ENCODE peak calls at places on chromosomes 7 and 10, in nine cellular contexts. One of them, this sample, is unnamed.

GRCh38 chr10:125599194-125599593 is 83.8 kb downstream of the TEX36 start:
- DNase-seq in posterior cingulate gyrus: no peak
- DNase-seq in progenitor cell of endocrine pancreas: no peak
- DNase-seq in adipocyte: no peak
- DNase-seq in right atrium auricular region: peak; percentile 28
- DNase-seq in SK-N-SH: peak; percentile 9
- DNase-seq in heart right ventricle: no peak
- DNase-seq in COR-L47: no peak
- DNase-seq in NCI-H1105: no peak
- DNase-seq in this sample: no peak

GRCh38 chr10:78894841-78895195 is 173.9 kb upstream of the ZMIZ1 start:
- DNase-seq in posterior cingulate gyrus: no peak
- DNase-seq in progenitor cell of endocrine pancreas: peak; percentile 4
- DNase-seq in adipocyte: no peak
- DNase-seq in right atrium auricular region: no peak
- DNase-seq in SK-N-SH: no peak
- DNase-seq in heart right ventricle: no peak
- DNase-seq in COR-L47: peak; percentile 7
- DNase-seq in NCI-H1105: no peak
- DNase-seq in this sample: peak; percentile 70

GRCh38 chr7:134197342-134197741 is 70.2 kb downstream of the LRGUK start:
- DNase-seq in posterior cingulate gyrus: no peak
- DNase-seq in progenitor cell of endocrine pancreas: no peak
- DNase-seq in adipocyte: no peak
- DNase-seq in right atrium auricular region: no peak
- DNase-seq in SK-N-SH: no peak
- DNase-seq in heart right ventricle: no peak
- DNase-seq in COR-L47: no peak
- DNase-seq in NCI-H1105: no peak
- DNase-seq in this sample: no peak

GRCh38 chr10:84590794-84591193 is 262.4 kb downstream of the CCSER2 start:
- DNase-seq in posterior cingulate gyrus: no peak
- DNase-seq in progenitor cell of endocrine pancreas: no peak
- DNase-seq in adipocyte: no peak
- DNase-seq in right atrium auricular region: no peak
- DNase-seq in SK-N-SH: no peak
- DNase-seq in heart right ventricle: peak; percentile 42
- DNase-seq in COR-L47: no peak
- DNase-seq in NCI-H1105: peak; percentile 62
- DNase-seq in this sample: no peak

GRCh38 chr7:106488465-106488864 is 172.5 kb downstream of the CCDC71L start:
- DNase-seq in posterior cingulate gyrus: no peak
- DNase-seq in progenitor cell of endocrine pancreas: no peak
- DNase-seq in adipocyte: no peak
- DNase-seq in right atrium auricular region: no peak
- DNase-seq in SK-N-SH: no peak
- DNase-seq in heart right ventricle: no peak
- DNase-seq in COR-L47: no peak
- DNase-seq in NCI-H1105: no peak
- DNase-seq in this sample: no peak

GRCh38 chr10:118918116-118918515 is 111.4 kb upstream of the NANOS1 start:
- DNase-seq in posterior cingulate gyrus: no peak
- DNase-seq in progenitor cell of endocrine pancreas: no peak
- DNase-seq in adipocyte: no peak
- DNase-seq in right atrium auricular region: peak; percentile 23
- DNase-seq in SK-N-SH: no peak
- DNase-seq in heart right ventricle: no peak
- DNase-seq in COR-L47: no peak
- DNase-seq in NCI-H1105: no peak
- DNase-seq in this sample: no peak

GRCh38 chr7:30723776-30724175 is 28.2 kb upstream of the INMT start:
- DNase-seq in posterior cingulate gyrus: no peak
- DNase-seq in progenitor cell of endocrine pancreas: no peak
- DNase-seq in adipocyte: no peak
- DNase-seq in right atrium auricular region: no peak
- DNase-seq in SK-N-SH: no peak
- DNase-seq in heart right ventricle: no peak
- DNase-seq in COR-L47: no peak
- DNase-seq in NCI-H1105: no peak
- DNase-seq in this sample: no peak

GRCh38 chr7:35856175-35856574 is 55.3 kb downstream of the SEPTIN7 start:
- DNase-seq in posterior cingulate gyrus: no peak
- DNase-seq in progenitor cell of endocrine pancreas: no peak
- DNase-seq in adipocyte: no peak
- DNase-seq in right atrium auricular region: no peak
- DNase-seq in SK-N-SH: no peak
- DNase-seq in heart right ventricle: no peak
- DNase-seq in COR-L47: no peak
- DNase-seq in NCI-H1105: no peak
- DNase-seq in this sample: no peak

GRCh38 chr7:26278769-26279168 is 12.9 kb upstream of the SNX10 start:
- DNase-seq in posterior cingulate gyrus: no peak
- DNase-seq in progenitor cell of endocrine pancreas: no peak
- DNase-seq in adipocyte: peak; percentile 11
- DNase-seq in right atrium auricular region: no peak
- DNase-seq in SK-N-SH: peak; percentile 46
- DNase-seq in heart right ventricle: no peak
- DNase-seq in COR-L47: peak; percentile 45
- DNase-seq in NCI-H1105: peak; percentile 16
- DNase-seq in this sample: no peak

GRCh38 chr10:86341361-86341811 is 25.2 kb downstream of the GRID1 start:
- DNase-seq in posterior cingulate gyrus: no peak
- DNase-seq in progenitor cell of endocrine pancreas: no peak
- DNase-seq in adipocyte: peak; percentile 41
- DNase-seq in right atrium auricular region: no peak
- DNase-seq in SK-N-SH: peak; percentile 53
- DNase-seq in heart right ventricle: no peak
- DNase-seq in COR-L47: no peak
- DNase-seq in NCI-H1105: no peak
- DNase-seq in this sample: no peak

GRCh38 chr10:71687077-71687476 is 32.5 kb downstream of the C10orf105 start:
- DNase-seq in posterior cingulate gyrus: no peak
- DNase-seq in progenitor cell of endocrine pancreas: no peak
- DNase-seq in adipocyte: no peak
- DNase-seq in right atrium auricular region: no peak
- DNase-seq in SK-N-SH: no peak
- DNase-seq in heart right ventricle: no peak
- DNase-seq in COR-L47: peak; percentile 49
- DNase-seq in NCI-H1105: no peak
- DNase-seq in this sample: no peak

GRCh38 chr7:68663392-68663791 is 934.9 kb upstream of the AUTS2 start:
- DNase-seq in posterior cingulate gyrus: no peak
- DNase-seq in progenitor cell of endocrine pancreas: no peak
- DNase-seq in adipocyte: no peak
- DNase-seq in right atrium auricular region: no peak
- DNase-seq in SK-N-SH: peak; percentile 44
- DNase-seq in heart right ventricle: no peak
- DNase-seq in COR-L47: no peak
- DNase-seq in NCI-H1105: no peak
- DNase-seq in this sample: no peak

GRCh38 chr7:136509466-136509865 is 359.0 kb upstream of the CHRM2 start:
- DNase-seq in posterior cingulate gyrus: no peak
- DNase-seq in progenitor cell of endocrine pancreas: no peak
- DNase-seq in adipocyte: no peak
- DNase-seq in right atrium auricular region: no peak
- DNase-seq in SK-N-SH: no peak
- DNase-seq in heart right ventricle: no peak
- DNase-seq in COR-L47: no peak
- DNase-seq in NCI-H1105: no peak
- DNase-seq in this sample: no peak

GRCh38 chr7:88289505-88290129 is 17.1 kb downstream of the STEAP4 start:
- DNase-seq in posterior cingulate gyrus: no peak
- DNase-seq in progenitor cell of endocrine pancreas: no peak
- DNase-seq in adipocyte: no peak
- DNase-seq in right atrium auricular region: no peak
- DNase-seq in SK-N-SH: no peak
- DNase-seq in heart right ventricle: no peak
- DNase-seq in COR-L47: no peak
- DNase-seq in NCI-H1105: no peak
- DNase-seq in this sample: no peak

GRCh38 chr7:106421181-106421762 is 136.5 kb upstream of the NAMPT start:
- DNase-seq in posterior cingulate gyrus: no peak
- DNase-seq in progenitor cell of endocrine pancreas: no peak
- DNase-seq in adipocyte: peak; percentile 92
- DNase-seq in right atrium auricular region: peak; percentile 92
- DNase-seq in SK-N-SH: no peak
- DNase-seq in heart right ventricle: peak; percentile 65
- DNase-seq in COR-L47: peak; percentile 11
- DNase-seq in NCI-H1105: peak; percentile 3
- DNase-seq in this sample: no peak